ENCODE peak calls at places on chromosome 16, in ten cellular contexts. G is esophagus squamous epithelium, L is fibroblast of lung, F is keratinocyte, B is astrocyte, V is cardiac fibroblast, C is uterus, Y is fibroblast of pulmonary artery, Q is GM06990, O is fibroblast of mammary gland. T is an unnamed sample.

GRCh38 chr16:15972046-15972868 is 22.8 kb downstream of the ABCC1 start:
- DNase-seq in G (no peak), Q (no peak), C (no peak), F (no peak), O (no peak), L (peak), B (peak), Y (no peak), V (no peak), T (no peak)

GRCh38 chr16:48081656-48082055 is 74.1 kb downstream of the ABCC12 start:
- DNase-seq in L (peak), B (peak), C (no peak), F (no peak), G (no peak), Q (no peak), Y (peak), O (peak), V (peak), T (peak)

GRCh38 chr16:83269541-83269940 is 538.2 kb upstream of the HSBP1 start:
- DNase-seq in F (no peak), Y (no peak), V (no peak), B (no peak), C (no peak), O (no peak), Q (no peak), G (no peak), L (no peak), T (no peak)

GRCh38 chr16:10266809-10267208 is 84.6 kb upstream of the GRIN2A start:
- DNase-seq in O (no peak), F (no peak), C (no peak), G (no peak), L (no peak), Q (peak), B (no peak), V (no peak), Y (no peak), T (no peak)

GRCh38 chr16:67456383-67457140 is 24.4 kb downstream of the ATP6V0D1 start:
- DNase-seq in C (peak), B (peak), G (no peak), Q (no peak), O (peak), Y (peak), L (peak), V (peak), F (no peak), T (peak)

GRCh38 chr16:12089492-12090161 is 113.1 kb downstream of the SNX29 start:
- DNase-seq in F (no peak), Y (peak), L (peak), C (no peak), G (no peak), B (peak), O (peak), Q (no peak), V (peak), T (peak)

GRCh38 chr16:57513371-57514102 is 22.8 kb downstream of the CCDC102A start:
- DNase-seq in O (no peak), Q (no peak), G (no peak), Y (no peak), L (no peak), C (peak), F (no peak), V (no peak), B (no peak), T (no peak)

GRCh38 chr16:69217433-69217832 is 30.5 kb downstream of the SNTB2 start:
- DNase-seq in L (peak), Q (no peak), C (no peak), G (no peak), B (peak), V (peak), F (no peak), Y (peak), O (peak), T (peak)

GRCh38 chr16:10770907-10771306 is 27.3 kb downstream of the NUBP1 start:
- DNase-seq in V (peak), Y (peak), F (no peak), Q (no peak), C (no peak), O (peak), L (no peak), G (no peak), B (no peak), T (peak)

GRCh38 chr16:9053006-9053601 is 38.3 kb upstream of the HAPSTR1 start:
- DNase-seq in Y (peak), Q (no peak), G (no peak), L (peak), C (peak), V (peak), O (peak), F (no peak), B (peak), T (peak)

GRCh38 chr16:53960050-53960812 is 256.3 kb downstream of the FTO start:
- DNase-seq in Y (no peak), F (no peak), V (no peak), B (no peak), G (no peak), Q (no peak), O (no peak), L (no peak), C (no peak), T (no peak)

GRCh38 chr16:46812781-46813555 is 18.0 kb downstream of the C16orf87 start:
- DNase-seq in Y (no peak), B (no peak), G (no peak), C (no peak), F (no peak), O (no peak), Q (no peak), L (no peak), V (no peak), T (no peak)

GRCh38 chr16:22005746-22006145 is 2.2 kb upstream of the MOSMO start:
- DNase-seq in B (no peak), V (no peak), L (no peak), Q (no peak), O (no peak), G (no peak), C (no peak), F (no peak), Y (no peak), T (no peak)

GRCh38 chr16:85840395-85840794 is 40.9 kb downstream of the COX4I1 start:
- DNase-seq in V (no peak), F (no peak), G (no peak), O (no peak), C (no peak), Y (no peak), L (no peak), Q (no peak), B (no peak), T (no peak)

GRCh38 chr16:9259914-9260608 is 168.6 kb downstream of the HAPSTR1 start:
- DNase-seq in Q (no peak), O (no peak), L (no peak), C (no peak), F (no peak), V (no peak), Y (no peak), G (no peak), B (no peak), T (no peak)

GRCh38 chr16:50821586-50821985 is 79.7 kb downstream of the CYLD start:
- DNase-seq in O (peak), F (no peak), Q (no peak), G (no peak), Y (no peak), C (no peak), L (no peak), V (no peak), B (no peak), T (no peak)
- TF ChIP-seq CTCF in O (peak), F (peak), Q (no peak), G (no peak), Y (no peak), C (no peak), L (no peak), V (no peak), B (no peak), T (no peak)

DNA sequence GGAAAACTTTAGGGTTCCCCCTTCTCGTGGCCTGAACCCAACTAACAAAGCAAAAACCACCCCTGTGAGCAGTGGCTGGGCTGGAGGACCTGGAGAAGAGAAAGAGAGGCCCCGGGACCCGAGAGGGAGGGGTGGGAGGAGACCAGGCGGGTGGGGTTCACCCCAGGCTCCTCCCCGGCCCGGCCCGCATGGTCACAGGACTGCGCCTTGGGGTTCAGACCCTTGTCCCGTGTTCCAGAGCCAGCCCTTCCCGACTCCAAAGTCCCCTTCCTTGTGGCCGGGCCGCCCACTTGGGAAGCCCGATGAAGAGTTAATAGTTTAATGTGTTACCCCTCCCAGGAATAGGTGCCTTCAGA is 852 bp downstream of the MARVELD3 start:
- DNase-seq in Q (peak), G (no peak), Y (no peak), V (no peak), L (no peak), F (no peak), O (no peak), B (no peak), C (no peak), T (no peak)
- H3K4me3 ChIP-seq in Q (peak), G (peak), Y (no peak), V (peak), L (no peak), F (peak), O (no peak), B (no peak), C (no peak), T (no peak)

DNA sequence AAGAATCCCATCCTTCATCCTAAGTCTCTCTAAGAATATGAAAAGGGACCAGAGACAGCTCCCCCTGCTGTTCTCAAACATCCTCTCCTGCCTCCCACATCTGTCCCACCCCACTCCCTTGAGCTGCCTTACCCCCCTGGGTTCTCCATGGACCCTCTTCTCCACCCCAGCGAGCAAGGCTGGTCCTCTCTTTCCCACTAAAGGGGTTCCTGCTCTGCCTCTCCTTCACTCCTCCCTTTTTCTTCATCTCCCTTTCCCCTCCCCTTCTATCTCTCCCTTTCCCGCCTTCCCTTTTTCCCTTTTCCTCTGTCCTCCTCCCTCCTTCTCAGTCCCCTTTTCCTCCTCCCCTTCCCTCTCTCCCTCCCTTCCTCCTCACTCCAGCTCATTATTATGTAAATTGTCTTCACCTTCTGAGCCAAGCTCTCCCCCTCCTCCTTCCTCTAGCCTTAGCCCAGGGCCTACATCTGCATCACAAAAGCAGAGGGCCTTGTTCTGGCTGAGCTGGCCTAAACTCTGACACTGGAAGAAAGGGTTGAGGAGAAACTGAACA is 90.0 kb downstream of the GNAO1 start:
- DNase-seq in Y (no peak), O (peak), Q (no peak), F (no peak), B (no peak), L (no peak), C (no peak), V (no peak), G (no peak), T (no peak)
- TF ChIP-seq CTCF in Y (peak), O (peak), Q (peak), F (peak), B (peak), L (peak), C (no peak), V (peak), G (no peak), T (peak)

DNA sequence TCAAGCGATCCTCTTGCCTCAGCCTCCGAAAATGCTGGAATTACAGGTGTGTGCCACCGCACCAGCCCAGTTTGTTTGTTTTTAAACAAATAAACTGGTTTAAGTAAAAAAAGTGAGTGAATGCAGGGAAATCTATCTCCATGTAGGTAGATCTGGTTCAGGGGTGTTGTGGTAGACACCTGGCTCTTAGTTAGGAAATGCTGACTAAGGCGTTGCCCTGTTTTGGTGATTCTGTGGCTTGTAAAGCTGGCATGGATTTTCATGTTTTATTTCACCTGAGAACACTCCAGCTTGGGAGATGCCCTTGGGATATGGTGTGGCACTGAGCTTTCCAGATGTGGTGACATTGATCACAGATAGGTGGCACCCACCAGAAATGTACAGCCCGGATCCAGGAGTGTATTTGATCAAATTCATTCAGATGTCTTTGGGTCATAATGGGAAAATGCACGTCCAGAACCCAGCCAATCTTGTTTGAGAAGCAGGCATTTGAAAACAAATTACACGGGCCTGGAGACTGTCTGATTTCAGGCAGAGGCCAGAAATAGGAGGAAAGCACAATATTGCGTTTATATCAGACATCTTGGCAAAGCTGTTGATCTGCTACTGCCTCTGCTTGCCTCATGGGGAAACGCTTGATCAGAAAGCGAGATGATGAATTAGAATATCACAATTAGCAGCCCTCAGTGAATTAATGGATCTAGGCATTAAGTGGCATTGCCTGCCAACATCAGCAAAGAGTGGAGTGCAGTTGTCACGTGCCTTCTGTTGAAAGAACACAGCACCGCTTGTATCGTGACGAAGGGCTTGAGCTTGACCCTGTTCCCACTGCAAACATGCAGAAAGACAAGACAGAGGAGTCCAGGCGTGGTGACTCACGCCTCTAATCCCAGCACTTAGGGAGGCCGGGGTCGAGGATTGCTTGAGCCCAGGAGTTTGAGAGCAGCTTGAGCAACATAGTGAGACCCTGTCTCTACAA is 7.3 kb upstream of the IL34 start:
- DNase-seq in O (peak), F (no peak), V (peak), Y (peak), Q (no peak), G (no peak), B (peak), L (peak), C (peak), T (peak)
- H3K4me3 ChIP-seq in O (no peak), F (no peak), V (no peak), Y (no peak), Q (no peak), G (no peak), B (no peak), L (no peak), C (no peak), T (no peak)

GRCh38 chr16:89371968-89372634 is 118.3 kb downstream of the ANKRD11 start:
- DNase-seq in G (no peak), O (peak), C (no peak), B (peak), L (peak), Y (no peak), Q (no peak), F (no peak), V (no peak), T (no peak)

GRCh38 chr16:89375021-89375420 is 115.3 kb downstream of the ANKRD11 start:
- DNase-seq in V (no peak), O (no peak), C (no peak), B (no peak), L (no peak), Y (no peak), Q (peak), F (no peak), G (no peak), T (no peak)

GRCh38 chr16:89373355-89374110 is 116.8 kb downstream of the ANKRD11 start:
- DNase-seq in L (peak), G (no peak), Y (peak), F (no peak), O (peak), B (peak), C (peak), V (peak), Q (no peak), T (peak)

GRCh38 chr16:89375686-89376085 is 114.7 kb downstream of the ANKRD11 start:
- DNase-seq in B (no peak), Y (no peak), L (no peak), G (no peak), O (no peak), C (no peak), Q (no peak), F (no peak), V (no peak), T (no peak)

DNA sequence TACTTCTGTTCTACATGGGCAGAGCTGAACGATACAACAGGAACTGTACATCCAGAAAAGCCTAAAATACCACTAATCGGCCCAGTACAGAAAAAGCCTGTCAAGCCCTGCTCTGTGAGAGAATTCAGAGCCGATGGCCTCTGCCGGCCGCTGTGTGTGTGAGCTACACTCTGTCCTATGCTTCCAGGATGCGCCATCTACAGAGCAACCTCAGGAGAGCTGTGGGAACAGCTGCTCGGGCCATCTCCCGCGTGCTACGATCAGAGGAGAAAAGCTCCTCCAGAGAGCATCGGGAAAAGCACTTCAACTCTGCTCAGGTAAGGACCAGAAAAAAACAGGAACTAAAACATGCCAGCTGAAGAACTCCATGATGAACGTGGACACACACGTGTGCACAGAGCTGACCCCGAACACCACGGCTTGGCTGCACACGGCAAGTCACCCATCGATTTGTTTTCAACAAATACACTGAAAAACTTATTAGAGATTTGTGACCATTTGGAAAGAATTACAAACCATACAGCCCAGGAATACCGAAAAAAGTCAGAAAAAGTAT is 115.9 kb downstream of the ANKRD11 start:
- DNase-seq in V (no peak), G (no peak), L (peak), C (no peak), O (peak), F (no peak), B (no peak), Y (no peak), Q (no peak), T (no peak)
- TF ChIP-seq CTCF in V (peak), G (no peak), L (no peak), C (no peak), O (no peak), F (no peak), B (no peak), Y (no peak), Q (no peak), T (no peak)

GRCh38 chr16:20073203-20074088 is at the start of gene GPR139:
- DNase-seq in O (no peak), V (no peak), G (no peak), Y (no peak), B (no peak), F (no peak), C (no peak), Q (no peak), L (no peak), T (no peak)

GRCh38 chr16:20079106-20079505 is 5.4 kb upstream of the GPR139 start:
- DNase-seq in Q (no peak), F (no peak), O (no peak), B (no peak), V (no peak), Y (no peak), L (no peak), C (no peak), G (no peak), T (no peak)

GRCh38 chr16:20075243-20075642 is 1.6 kb upstream of the GPR139 start:
- DNase-seq in B (no peak), Q (no peak), G (no peak), V (no peak), O (no peak), L (no peak), C (no peak), F (no peak), Y (no peak), T (no peak)

GRCh38 chr16:20072524-20073202 is 1.0 kb downstream of the GPR139 start:
- DNase-seq in Y (no peak), V (no peak), C (no peak), O (no peak), B (no peak), G (no peak), F (no peak), Q (no peak), L (no peak), T (no peak)

GRCh38 chr16:20074089-20074956 is 633 bp upstream of the GPR139 start:
- DNase-seq in O (no peak), Q (no peak), Y (no peak), F (no peak), G (no peak), B (no peak), C (no peak), V (no peak), L (no peak), T (no peak)
- H3K4me3 ChIP-seq in O (no peak), Q (no peak), Y (no peak), F (no peak), G (no peak), B (no peak), C (no peak), V (no peak), L (no peak), T (no peak)

GRCh38 chr16:7615565-7615964 is 282.9 kb downstream of the RBFOX1 start:
- DNase-seq in Y (no peak), F (no peak), G (no peak), L (no peak), Q (no peak), V (no peak), B (no peak), O (no peak), C (no peak), T (no peak)
- TF ChIP-seq CTCF in Y (no peak), F (no peak), G (no peak), L (no peak), Q (no peak), V (no peak), B (no peak), O (no peak), C (no peak), T (no peak)